ENCODE peak calls at places on chromosomes 12 and 14, in ten cellular contexts. One of them, this sample, is unnamed.

GRCh38 chr12:97312570-97313135 is 150.0 kb upstream of the RMST start:
- DNase-seq in NCI-H1092: no peak
- DNase-seq in ELR: no peak
- DNase-seq in stomach: no peak
- DNase-seq in mesothelial cell of epicardium: no peak
- DNase-seq in T-helper 22 cell: no peak
- DNase-seq in HS-27A: no peak
- DNase-seq in NCI-H1105: no peak
- DNase-seq in stimulated activated naive B cell treated with anti-CD40 and anti-IgM and Interleukin-4, amounts not matched to agents 10 μg/mL and 1 μg/mL and 100 μg/mL, for 72 hours: no peak
- DNase-seq in germinal center: no peak
- DNase-seq in this sample: no peak

GRCh38 chr12:12147111-12147510 is 76.4 kb downstream of the BCL2L14 start:
- DNase-seq in HS-27A: no peak
- DNase-seq in NCI-H1092: no peak
- DNase-seq in stimulated activated naive B cell treated with anti-CD40 and anti-IgM and Interleukin-4, amounts not matched to agents 10 μg/mL and 1 μg/mL and 100 μg/mL, for 72 hours: no peak
- DNase-seq in NCI-H1105: no peak
- DNase-seq in germinal center: no peak
- DNase-seq in ELR: no peak
- DNase-seq in stomach: no peak
- DNase-seq in T-helper 22 cell: no peak
- DNase-seq in mesothelial cell of epicardium: no peak
- DNase-seq in this sample: no peak

GRCh38 chr12:124379938-124380754 is 85.3 kb downstream of the RFLNA start:
- DNase-seq in T-helper 22 cell: no peak
- DNase-seq in NCI-H1092: no peak
- DNase-seq in germinal center: no peak
- DNase-seq in stimulated activated naive B cell treated with anti-CD40 and anti-IgM and Interleukin-4, amounts not matched to agents 10 μg/mL and 1 μg/mL and 100 μg/mL, for 72 hours: no peak
- DNase-seq in mesothelial cell of epicardium: no peak
- DNase-seq in ELR: peak; percentile 94
- DNase-seq in HS-27A: peak; percentile 77
- DNase-seq in NCI-H1105: no peak
- DNase-seq in stomach: peak; percentile 50
- DNase-seq in this sample: no peak

GRCh38 chr12:57939291-57939690 is 2.1 kb upstream of the ATP23 start:
- DNase-seq in HS-27A: no peak
- DNase-seq in germinal center: no peak
- DNase-seq in stimulated activated naive B cell treated with anti-CD40 and anti-IgM and Interleukin-4, amounts not matched to agents 10 μg/mL and 1 μg/mL and 100 μg/mL, for 72 hours: no peak
- DNase-seq in mesothelial cell of epicardium: no peak
- DNase-seq in NCI-H1105: no peak
- DNase-seq in ELR: no peak
- DNase-seq in NCI-H1092: no peak
- DNase-seq in stomach: no peak
- DNase-seq in T-helper 22 cell: no peak
- DNase-seq in this sample: no peak

GRCh38 chr14:90556050-90556477 is 159.2 kb downstream of the CALM1 start:
- DNase-seq in germinal center: no peak
- DNase-seq in ELR: no peak
- DNase-seq in mesothelial cell of epicardium: no peak
- DNase-seq in HS-27A: no peak
- DNase-seq in NCI-H1105: no peak
- DNase-seq in T-helper 22 cell: no peak
- DNase-seq in stomach: peak; percentile 57
- DNase-seq in stimulated activated naive B cell treated with anti-CD40 and anti-IgM and Interleukin-4, amounts not matched to agents 10 μg/mL and 1 μg/mL and 100 μg/mL, for 72 hours: no peak
- DNase-seq in NCI-H1092: no peak
- DNase-seq in this sample: no peak

GRCh38 chr12:32501835-32502333 is 102.5 kb downstream of the FGD4 start:
- DNase-seq in stomach: peak; percentile 75
- DNase-seq in T-helper 22 cell: no peak
- DNase-seq in NCI-H1105: peak; percentile 83
- DNase-seq in HS-27A: no peak
- DNase-seq in germinal center: no peak
- DNase-seq in NCI-H1092: peak; percentile 70
- DNase-seq in mesothelial cell of epicardium: no peak
- DNase-seq in stimulated activated naive B cell treated with anti-CD40 and anti-IgM and Interleukin-4, amounts not matched to agents 10 μg/mL and 1 μg/mL and 100 μg/mL, for 72 hours: no peak
- DNase-seq in ELR: peak; percentile 54
- DNase-seq in this sample: no peak

GRCh38 chr14:49946320-49947141 is 53.6 kb downstream of the ARF6 start:
- DNase-seq in stimulated activated naive B cell treated with anti-CD40 and anti-IgM and Interleukin-4, amounts not matched to agents 10 μg/mL and 1 μg/mL and 100 μg/mL, for 72 hours: no peak
- DNase-seq in HS-27A: no peak
- DNase-seq in ELR: peak; percentile 88
- DNase-seq in NCI-H1092: peak; percentile 50
- DNase-seq in NCI-H1105: peak; percentile 86
- DNase-seq in mesothelial cell of epicardium: no peak
- DNase-seq in stomach: peak; percentile 34
- DNase-seq in germinal center: no peak
- DNase-seq in T-helper 22 cell: peak; percentile 2
- DNase-seq in this sample: peak; percentile 1

GRCh38 chr12:42475055-42475454 is 114.5 kb downstream of the PRICKLE1 start:
- DNase-seq in T-helper 22 cell: no peak
- DNase-seq in NCI-H1092: no peak
- DNase-seq in NCI-H1105: no peak
- DNase-seq in germinal center: no peak
- DNase-seq in stomach: no peak
- DNase-seq in ELR: no peak
- DNase-seq in mesothelial cell of epicardium: no peak
- DNase-seq in stimulated activated naive B cell treated with anti-CD40 and anti-IgM and Interleukin-4, amounts not matched to agents 10 μg/mL and 1 μg/mL and 100 μg/mL, for 72 hours: no peak
- DNase-seq in HS-27A: no peak
- DNase-seq in this sample: no peak

GRCh38 chr14:61476737-61477410 is 155.5 kb downstream of the PRKCH start:
- DNase-seq in HS-27A: no peak
- DNase-seq in mesothelial cell of epicardium: no peak
- DNase-seq in stomach: peak; percentile 48
- DNase-seq in NCI-H1092: no peak
- DNase-seq in germinal center: peak; percentile 67
- DNase-seq in NCI-H1105: no peak
- DNase-seq in T-helper 22 cell: peak; percentile 66
- DNase-seq in ELR: peak; percentile 92
- DNase-seq in stimulated activated naive B cell treated with anti-CD40 and anti-IgM and Interleukin-4, amounts not matched to agents 10 μg/mL and 1 μg/mL and 100 μg/mL, for 72 hours: peak; percentile 43
- DNase-seq in this sample: peak; percentile 65

GRCh38 chr14:72947366-72948160 is 21.3 kb downstream of the DCAF4 start:
- DNase-seq in NCI-H1105: no peak
- DNase-seq in stomach: no peak
- DNase-seq in HS-27A: no peak
- DNase-seq in germinal center: no peak
- DNase-seq in stimulated activated naive B cell treated with anti-CD40 and anti-IgM and Interleukin-4, amounts not matched to agents 10 μg/mL and 1 μg/mL and 100 μg/mL, for 72 hours: no peak
- DNase-seq in mesothelial cell of epicardium: no peak
- DNase-seq in ELR: peak; percentile 45
- DNase-seq in T-helper 22 cell: no peak
- DNase-seq in NCI-H1092: no peak
- DNase-seq in this sample: no peak

GRCh38 chr12:23421556-23421955 is 527.9 kb downstream of the SOX5 start:
- DNase-seq in HS-27A: no peak
- DNase-seq in NCI-H1105: no peak
- DNase-seq in mesothelial cell of epicardium: no peak
- DNase-seq in stomach: no peak
- DNase-seq in T-helper 22 cell: no peak
- DNase-seq in ELR: no peak
- DNase-seq in stimulated activated naive B cell treated with anti-CD40 and anti-IgM and Interleukin-4, amounts not matched to agents 10 μg/mL and 1 μg/mL and 100 μg/mL, for 72 hours: no peak
- DNase-seq in NCI-H1092: no peak
- DNase-seq in germinal center: no peak
- DNase-seq in this sample: no peak

GRCh38 chr14:79256311-79256879 is 954.9 kb downstream of the DIO2 start:
- DNase-seq in ELR: no peak
- DNase-seq in HS-27A: no peak
- DNase-seq in NCI-H1092: no peak
- DNase-seq in NCI-H1105: peak; percentile 7
- DNase-seq in stimulated activated naive B cell treated with anti-CD40 and anti-IgM and Interleukin-4, amounts not matched to agents 10 μg/mL and 1 μg/mL and 100 μg/mL, for 72 hours: no peak
- DNase-seq in mesothelial cell of epicardium: no peak
- DNase-seq in T-helper 22 cell: no peak
- DNase-seq in germinal center: no peak
- DNase-seq in stomach: no peak
- DNase-seq in this sample: no peak

GRCh38 chr14:105436891-105437722 is 17.5 kb downstream of the MTA1 start:
- DNase-seq in NCI-H1105: peak; percentile 57
- DNase-seq in mesothelial cell of epicardium: no peak
- DNase-seq in HS-27A: no peak
- DNase-seq in stimulated activated naive B cell treated with anti-CD40 and anti-IgM and Interleukin-4, amounts not matched to agents 10 μg/mL and 1 μg/mL and 100 μg/mL, for 72 hours: no peak
- DNase-seq in NCI-H1092: no peak
- DNase-seq in stomach: no peak
- DNase-seq in T-helper 22 cell: no peak
- DNase-seq in germinal center: no peak
- DNase-seq in ELR: no peak
- DNase-seq in this sample: no peak

GRCh38 chr12:591571-592505 is 71.4 kb downstream of the NINJ2 start:
- DNase-seq in stimulated activated naive B cell treated with anti-CD40 and anti-IgM and Interleukin-4, amounts not matched to agents 10 μg/mL and 1 μg/mL and 100 μg/mL, for 72 hours: no peak
- DNase-seq in stomach: peak; percentile 76
- DNase-seq in ELR: no peak
- DNase-seq in germinal center: no peak
- DNase-seq in HS-27A: no peak
- DNase-seq in T-helper 22 cell: no peak
- DNase-seq in mesothelial cell of epicardium: no peak
- DNase-seq in NCI-H1105: no peak
- DNase-seq in NCI-H1092: no peak
- DNase-seq in this sample: no peak

GRCh38 chr12:22978962-22979361 is 354.0 kb downstream of the ETNK1 start:
- DNase-seq in mesothelial cell of epicardium: no peak
- DNase-seq in ELR: peak; percentile 88
- DNase-seq in T-helper 22 cell: no peak
- DNase-seq in germinal center: peak; percentile 2
- DNase-seq in NCI-H1092: no peak
- DNase-seq in NCI-H1105: no peak
- DNase-seq in HS-27A: peak; percentile 97
- DNase-seq in stimulated activated naive B cell treated with anti-CD40 and anti-IgM and Interleukin-4, amounts not matched to agents 10 μg/mL and 1 μg/mL and 100 μg/mL, for 72 hours: no peak
- DNase-seq in stomach: no peak
- DNase-seq in this sample: no peak

GRCh38 chr14:65019944-65020566 is 33.4 kb downstream of the FNTB start:
- DNase-seq in germinal center: no peak
- DNase-seq in stomach: peak; percentile 41
- DNase-seq in NCI-H1105: peak; percentile 1
- DNase-seq in mesothelial cell of epicardium: no peak
- DNase-seq in T-helper 22 cell: no peak
- DNase-seq in ELR: peak; percentile 90
- DNase-seq in HS-27A: no peak
- DNase-seq in stimulated activated naive B cell treated with anti-CD40 and anti-IgM and Interleukin-4, amounts not matched to agents 10 μg/mL and 1 μg/mL and 100 μg/mL, for 72 hours: no peak
- DNase-seq in NCI-H1092: peak; percentile 55
- DNase-seq in this sample: no peak

GRCh38 chr12:89461649-89462612 is 62.7 kb downstream of the GALNT4 start:
- DNase-seq in stomach: no peak
- DNase-seq in stimulated activated naive B cell treated with anti-CD40 and anti-IgM and Interleukin-4, amounts not matched to agents 10 μg/mL and 1 μg/mL and 100 μg/mL, for 72 hours: no peak
- DNase-seq in NCI-H1105: peak; percentile 49
- DNase-seq in T-helper 22 cell: no peak
- DNase-seq in mesothelial cell of epicardium: no peak
- DNase-seq in HS-27A: no peak
- DNase-seq in germinal center: peak; percentile 43
- DNase-seq in NCI-H1092: peak; percentile 1
- DNase-seq in ELR: peak; percentile 85
- DNase-seq in this sample: no peak

This sample was measured in T follicular helper cell.